ENCODE peak calls at places on chromosomes 3 and 15, in nine cellular contexts. K is Calu3; P is AG04450; N is heart left ventricle; X is activated CD8-positive, alpha-beta T cell treated with anti-CD3 and anti-CD28 coated beads for 36 hours; C is GM12864; H is cardiac fibroblast; T is psoas muscle; U is OCI-LY7. Q is an unnamed sample.

GRCh38 chr3:110614181-110614580 is 457.4 kb upstream of the NECTIN3 start:
- DNase-seq in K (no peak), P (no peak), N (no peak), X (no peak), C (no peak), H (no peak), T (no peak), U (no peak), Q (no peak)

GRCh38 chr15:65805019-65805738 is 13.1 kb upstream of the DENND4A start:
- DNase-seq in K (no peak), P (no peak), N (no peak), X (no peak), C (no peak), H (peak), T (no peak), U (no peak), Q (no peak)

GRCh38 chr3:8500208-8500961 is 1.2 kb upstream of the LMCD1 start:
- DNase-seq in K (peak), P (peak), N (no peak), X (no peak), C (no peak), H (peak), T (no peak), U (no peak), Q (no peak)

GRCh38 chr3:43620953-43621405 is 832 bp downstream of the ANO10 start:
- DNase-seq in K (no peak), P (no peak), N (no peak), X (no peak), C (no peak), H (peak), T (no peak), U (no peak), Q (no peak)

GRCh38 chr15:90221251-90221900 is 12.4 kb downstream of the CIB1 start:
- DNase-seq in K (peak), P (peak), N (peak), X (peak), C (no peak), H (peak), T (peak), U (peak), Q (no peak)

GRCh38 chr3:122356402-122356801 is 26.6 kb downstream of the MIX23 start:
- DNase-seq in K (peak), P (no peak), N (no peak), X (peak), C (no peak), H (peak), T (no peak), U (peak), Q (no peak)

GRCh38 chr15:38401716-38402115 is 52.2 kb upstream of the FAM98B start:
- DNase-seq in K (no peak), P (no peak), N (no peak), X (no peak), C (no peak), H (no peak), T (no peak), U (no peak), Q (no peak)

GRCh38 chr3:106088270-106088669 is 219.5 kb upstream of the CBLB start:
- DNase-seq in K (no peak), P (no peak), N (no peak), X (no peak), C (no peak), H (no peak), T (no peak), U (no peak), Q (no peak)

GRCh38 chr3:58952128-58952917 is 97.5 kb downstream of the CFAP20DC start:
- DNase-seq in K (no peak), P (no peak), N (no peak), X (no peak), C (no peak), H (peak), T (no peak), U (no peak), Q (no peak)

GRCh38 chr3:40847571-40847992 is 322.8 kb downstream of the ZNF621 start:
- DNase-seq in K (no peak), P (no peak), N (no peak), X (no peak), C (no peak), H (peak), T (no peak), U (no peak), Q (no peak)

GRCh38 chr3:10356461-10356897 is 35.6 kb upstream of the SEC13 start:
- DNase-seq in K (no peak), P (no peak), N (no peak), X (no peak), C (no peak), H (no peak), T (peak), U (peak), Q (no peak)

GRCh38 chr3:129003578-129004112 is 2.5 kb downstream of the EFCC1 start:
- DNase-seq in K (peak), P (no peak), N (no peak), X (peak), C (no peak), H (no peak), T (no peak), U (no peak), Q (no peak)

GRCh38 chr3:187739561-187740445 is 5.5 kb downstream of the BCL6 start:
- DNase-seq in K (peak), P (peak), N (peak), X (peak), C (no peak), H (peak), T (peak), U (peak), Q (peak)

GRCh38 chr3:143935678-143936077 is 35.9 kb upstream of the DIPK2A start:
- DNase-seq in K (no peak), P (no peak), N (no peak), X (no peak), C (no peak), H (no peak), T (no peak), U (no peak), Q (no peak)
- TF ChIP-seq CTCF in K (no peak), P (no peak), N (no peak), X (no peak), C (no peak), H (no peak), T (no peak), U (no peak), Q (no peak)

DNA sequence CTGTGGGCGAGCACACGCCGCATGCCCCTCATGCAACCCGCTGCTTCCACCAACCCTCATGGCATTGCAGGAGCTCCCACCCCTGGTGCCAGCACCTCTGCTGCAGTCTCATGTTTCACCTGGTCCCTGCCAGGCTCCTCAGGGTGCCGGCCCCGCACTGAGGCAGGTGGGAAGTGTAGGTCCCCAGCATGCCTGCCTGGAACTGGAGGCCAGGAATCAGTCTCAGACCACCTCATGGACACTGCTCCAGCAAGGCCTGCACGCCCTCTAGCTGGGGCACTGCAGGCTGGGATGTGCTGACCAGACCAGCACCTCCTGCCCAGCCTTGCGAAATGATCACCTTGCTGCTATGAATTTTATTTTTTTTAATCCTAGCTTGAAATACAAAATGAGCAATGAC is 39.1 kb downstream of the OCA2 start:
- DNase-seq in K (no peak), P (no peak), N (no peak), X (no peak), C (no peak), H (no peak), T (no peak), U (no peak), Q (no peak)
- TF ChIP-seq CTCF in K (no peak), P (no peak), N (no peak), X (no peak), C (no peak), H (no peak), T (no peak), U (no peak), Q (no peak)

GRCh38 chr3:3726549-3726948 is 72.7 kb upstream of the LRRN1 start:
- DNase-seq in K (no peak), P (no peak), N (no peak), X (no peak), C (no peak), H (no peak), T (no peak), U (no peak), Q (no peak)
- TF ChIP-seq CTCF in K (no peak), P (no peak), N (no peak), X (no peak), C (no peak), H (no peak), T (no peak), U (no peak), Q (no peak)

GRCh38 chr15:25689592-25689991 is 173.5 kb downstream of the ATP10A start:
- DNase-seq in K (no peak), P (no peak), N (no peak), X (no peak), C (no peak), H (no peak), T (no peak), U (no peak), Q (no peak)

GRCh38 chr15:25693321-25694237 is 169.5 kb downstream of the ATP10A start:
- DNase-seq in K (peak), P (no peak), N (peak), X (peak), C (no peak), H (peak), T (peak), U (peak), Q (no peak)

GRCh38 chr15:25690673-25691543 is 172.2 kb downstream of the ATP10A start:
- DNase-seq in K (no peak), P (no peak), N (no peak), X (no peak), C (no peak), H (peak), T (no peak), U (no peak), Q (no peak)

GRCh38 chr15:25694238-25694584 is 168.9 kb downstream of the ATP10A start:
- DNase-seq in K (no peak), P (no peak), N (no peak), X (no peak), C (no peak), H (no peak), T (no peak), U (no peak), Q (no peak)

GRCh38 chr15:25691544-25692430 is 171.3 kb downstream of the ATP10A start:
- DNase-seq in K (no peak), P (no peak), N (no peak), X (no peak), C (no peak), H (peak), T (no peak), U (peak), Q (no peak)
- TF ChIP-seq CTCF in K (no peak), P (peak), N (no peak), X (no peak), C (no peak), H (no peak), T (peak), U (peak), Q (no peak)

GRCh38 chr3:18843188-18843587 is 305.1 kb upstream of the KCNH8 start:
- DNase-seq in K (no peak), P (no peak), N (no peak), X (no peak), C (no peak), H (no peak), T (no peak), U (no peak), Q (no peak)

GRCh38 chr3:18843930-18844329 is 304.4 kb upstream of the KCNH8 start:
- DNase-seq in K (no peak), P (no peak), N (no peak), X (no peak), C (no peak), H (no peak), T (no peak), U (no peak), Q (no peak)

GRCh38 chr3:18853269-18853668 is 295.0 kb upstream of the KCNH8 start:
- DNase-seq in K (no peak), P (no peak), N (no peak), X (no peak), C (no peak), H (no peak), T (no peak), U (peak), Q (no peak)

GRCh38 chr3:18847583-18848197 is 300.6 kb upstream of the KCNH8 start:
- DNase-seq in K (no peak), P (no peak), N (no peak), X (no peak), C (no peak), H (no peak), T (no peak), U (peak), Q (no peak)
- TF ChIP-seq CTCF in K (no peak), P (no peak), N (no peak), X (peak), C (peak), H (no peak), T (no peak), U (peak), Q (peak)

DNA sequence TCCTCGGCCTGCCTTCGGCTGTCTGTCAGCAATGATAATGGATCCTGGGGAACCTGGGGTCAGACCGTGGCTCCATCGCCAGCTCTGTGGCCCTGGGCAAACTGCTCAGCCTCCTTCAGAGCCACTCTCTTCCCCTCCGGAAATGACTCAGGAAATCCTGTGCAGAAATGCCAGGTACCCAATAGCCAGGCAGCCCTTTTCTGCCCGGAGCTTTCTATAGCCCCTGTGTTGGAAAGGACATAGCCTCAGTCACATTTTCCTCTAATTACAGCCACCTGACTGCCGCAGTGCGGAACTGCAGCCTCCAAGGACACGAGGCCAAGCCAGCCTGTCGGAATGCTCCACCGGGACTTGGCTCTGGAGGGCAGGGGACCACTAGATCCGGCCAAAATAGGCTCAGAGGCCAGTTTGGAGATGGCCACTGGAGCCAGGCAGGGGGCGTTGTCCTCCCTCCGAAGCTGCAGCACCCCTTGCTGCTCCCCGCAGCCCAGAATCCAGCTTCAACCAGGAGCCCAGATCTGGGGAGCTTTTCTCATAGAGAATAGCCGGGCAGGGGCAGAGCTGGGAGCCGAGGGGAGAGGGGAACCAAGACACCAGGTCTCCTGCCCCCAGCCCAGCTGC is 11.6 kb upstream of the ZXDC start:
- DNase-seq in K (no peak), P (no peak), N (no peak), X (peak), C (no peak), H (peak), T (no peak), U (peak), Q (no peak)
- TF ChIP-seq CTCF in K (peak), P (peak), N (no peak), X (no peak), C (no peak), H (peak), T (peak), U (no peak), Q (peak)

GRCh38 chr15:40914013-40914412 is 15.1 kb upstream of the DLL4 start:
- DNase-seq in K (no peak), P (no peak), N (no peak), X (no peak), C (no peak), H (no peak), T (no peak), U (no peak), Q (no peak)

GRCh38 chr15:40912478-40912877 is 16.7 kb upstream of the DLL4 start:
- DNase-seq in K (no peak), P (no peak), N (no peak), X (no peak), C (no peak), H (no peak), T (no peak), U (no peak), Q (no peak)

GRCh38 chr15:40915679-40916078 is 13.5 kb upstream of the DLL4 start:
- DNase-seq in K (no peak), P (no peak), N (no peak), X (no peak), C (no peak), H (no peak), T (no peak), U (no peak), Q (no peak)

GRCh38 chr15:40915106-40915661 is 14.0 kb upstream of the DLL4 start:
- DNase-seq in K (no peak), P (no peak), N (no peak), X (no peak), C (no peak), H (no peak), T (no peak), U (no peak), Q (no peak)

DNA sequence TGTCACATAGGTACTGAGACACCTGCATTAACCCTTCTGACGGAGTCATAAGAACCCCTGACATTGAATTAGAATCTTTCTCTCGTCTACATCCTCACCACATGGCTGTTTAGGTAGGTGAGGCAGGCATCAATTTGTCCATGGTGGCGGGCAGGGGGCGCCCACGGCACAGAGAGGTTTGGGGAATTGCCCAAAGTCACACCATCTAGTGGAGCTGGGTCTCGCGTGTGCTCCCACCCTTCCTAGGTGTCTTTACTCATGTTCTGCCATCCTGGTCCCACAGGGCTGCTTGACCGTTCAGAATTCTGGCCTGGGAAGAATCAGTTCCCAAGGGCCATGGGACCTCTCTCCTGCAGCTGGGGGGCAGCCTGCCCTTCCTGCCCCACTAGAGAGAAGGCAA is 14.7 kb upstream of the DLL4 start:
- DNase-seq in K (no peak), P (no peak), N (no peak), X (no peak), C (no peak), H (no peak), T (no peak), U (peak), Q (no peak)
- TF ChIP-seq CTCF in K (no peak), P (peak), N (no peak), X (no peak), C (peak), H (no peak), T (no peak), U (peak), Q (no peak)

DNA sequence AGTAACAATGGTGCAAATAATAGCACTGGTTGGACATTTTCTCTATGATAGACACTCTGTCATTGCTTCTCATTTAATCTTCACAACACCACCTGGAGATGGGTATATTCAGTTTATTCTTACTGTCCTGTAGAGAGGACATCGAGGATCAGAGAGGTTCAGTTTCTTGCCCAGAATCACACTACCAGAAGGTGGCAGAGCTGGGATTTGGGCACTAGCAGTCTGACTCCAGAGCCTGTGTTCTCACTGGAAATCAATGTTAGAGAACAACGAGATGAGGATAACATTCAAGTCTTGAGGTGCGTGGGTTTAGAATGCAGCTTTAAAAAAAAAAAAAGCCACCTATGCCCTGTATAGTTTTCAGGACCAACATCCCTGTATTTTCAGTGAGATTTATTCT is 127.8 kb downstream of the SYNPR start:
- DNase-seq in K (peak), P (no peak), N (no peak), X (no peak), C (no peak), H (no peak), T (no peak), U (no peak), Q (no peak)
- TF ChIP-seq CTCF in K (no peak), P (no peak), N (no peak), X (no peak), C (no peak), H (no peak), T (no peak), U (no peak), Q (no peak)

GRCh38 chr3:124620600-124621063 is 109.6 kb upstream of the UMPS start:
- DNase-seq in K (peak), P (no peak), N (peak), X (peak), C (no peak), H (peak), T (no peak), U (peak), Q (peak)
- TF ChIP-seq CTCF in K (no peak), P (no peak), N (no peak), X (no peak), C (no peak), H (no peak), T (no peak), U (peak), Q (no peak)